ENCODE peak calls at places on chromosomes 4 and X, in six cellular contexts. M is CD8-positive, alpha-beta memory T cell; D is kidney epithelial cell; H is NCI-H2081; Y is H9; R is stimulated activated CD8-positive, alpha-beta memory T cell treated with anti-CD3 and anti-CD28 coated beads, Interleukin-7, amount 100 ng/mL, for 1 hour. I is an unnamed sample.

GRCh38 chrX:56397636-56398035 is 165.5 kb downstream of the KLF8 start:
- DNase-seq in M (no peak), D (no peak), H (no peak), Y (no peak), R (no peak), I (no peak)

GRCh38 chrX:46165411-46165810 is 379.8 kb downstream of the ZNF674 start:
- DNase-seq in M (no peak), D (peak; percentile 37), H (no peak), Y (no peak), R (no peak), I (no peak)

GRCh38 chr4:72677886-72678285 is 108.9 kb upstream of the ADAMTS3 start:
- DNase-seq in M (no peak), D (no peak), H (no peak), Y (no peak), R (no peak), I (no peak)

GRCh38 chr4:142743071-142743825 is 102.9 kb downstream of the INPP4B start:
- DNase-seq in M (no peak), D (no peak), H (no peak), Y (no peak), R (no peak), I (no peak)

GRCh38 chrX:107025538-107025937 is 25.5 kb upstream of the MORC4 start:
- DNase-seq in M (no peak), D (no peak), H (peak; percentile 37), Y (no peak), R (no peak), I (no peak)

GRCh38 chrX:70262952-70263567 is 3.1 kb upstream of the P2RY4 start:
- DNase-seq in M (no peak), D (no peak), H (peak; percentile 44), Y (peak; percentile 81), R (no peak), I (no peak)

GRCh38 chrX:69178592-69178991 is 13.3 kb upstream of the PJA1 start:
- DNase-seq in M (no peak), D (no peak), H (no peak), Y (no peak), R (no peak), I (no peak)

GRCh38 chr4:8173641-8174242 is 15.1 kb upstream of the ABLIM2 start:
- DNase-seq in M (no peak), D (no peak), H (no peak), Y (no peak), R (no peak), I (no peak)

GRCh38 chrX:134761788-134762187 is 103.5 kb upstream of the PLAC1 start:
- DNase-seq in M (no peak), D (no peak), H (no peak), Y (no peak), R (no peak), I (no peak)

GRCh38 chr4:101393256-101393655 is 45.9 kb upstream of the PPP3CA start:
- DNase-seq in M (no peak), D (peak; percentile 56), H (no peak), Y (no peak), R (no peak), I (no peak)

GRCh38 chr4:38411092-38411491 is 252.9 kb upstream of the KLF3 start:
- DNase-seq in M (no peak), D (no peak), H (no peak), Y (no peak), R (no peak), I (no peak)

GRCh38 chrX:41377624-41378023 is 43.7 kb downstream of the DDX3X start:
- DNase-seq in M (no peak), D (no peak), H (no peak), Y (no peak), R (no peak), I (no peak)

GRCh38 chrX:70452143-70452733 is 7.6 kb downstream of the DLG3 start:
- DNase-seq in M (peak; percentile 40), D (no peak), H (peak; percentile 36), Y (peak; percentile 60), R (peak; percentile 28), I (no peak)

GRCh38 chr4:61877893-61878292 is 677.8 kb downstream of the ADGRL3 start:
- DNase-seq in M (no peak), D (no peak), H (no peak), Y (no peak), R (no peak), I (no peak)

GRCh38 chr4:30103455-30103854 is 616.7 kb upstream of the PCDH7 start:
- DNase-seq in M (no peak), D (no peak), H (no peak), Y (no peak), R (no peak), I (no peak)

GRCh38 chr4:175745340-175745739 is 66.7 kb downstream of the GPM6A start:
- DNase-seq in M (no peak), D (no peak), H (no peak), Y (no peak), R (no peak), I (no peak)

GRCh38 chr4:93912146-93912545 is 83.6 kb downstream of the ATOH1 start:
- DNase-seq in M (no peak), D (no peak), H (no peak), Y (no peak), R (no peak), I (no peak)

GRCh38 chr4:122784261-122784660 is 42.4 kb upstream of the FGF2 start:
- DNase-seq in M (no peak), D (no peak), H (no peak), Y (no peak), R (no peak), I (no peak)

GRCh38 chrX:75887833-75888232 is 102.8 kb upstream of the MAGEE2 start:
- DNase-seq in M (no peak), D (no peak), H (no peak), Y (peak; percentile 29), R (no peak), I (no peak)

GRCh38 chrX:99603076-99603814 is 806.8 kb downstream of the PCDH19 start:
- DNase-seq in M (no peak), D (no peak), H (no peak), Y (no peak), R (no peak), I (no peak)

I was measured in GOT3.